ENCODE peak calls at places on chromosomes 11 and 22, in five cellular contexts. S is GM23248, Y is neuronal stem cell, W is fibroblast of lung, H is mesendoderm. Z is an unnamed sample.

GRCh38 chr11:6618117-6619020 is 853 bp downstream of the TPP1 start:
- DNase-seq in S (peak), Y (no peak), W (peak), H (peak), Z (no peak)

GRCh38 chr11:74849525-74850391 is 99.1 kb downstream of the XRRA1 start:
- DNase-seq in S (peak), Y (peak), W (peak), H (peak), Z (no peak)

GRCh38 chr11:112210890-112211289 is 15.3 kb upstream of the PTS start:
- DNase-seq in S (no peak), Y (no peak), W (no peak), H (no peak), Z (no peak)

GRCh38 chr11:67438121-67438902 is 830 bp upstream of the PTPRCAP start:
- DNase-seq in S (no peak), Y (no peak), W (no peak), H (no peak), Z (no peak)

GRCh38 chr11:17531818-17532131 is 12.4 kb downstream of the USH1C start:
- DNase-seq in S (peak), Y (no peak), W (peak), H (no peak), Z (no peak)

GRCh38 chr22:43889366-43890253 is 2.2 kb downstream of the PNPLA5 start:
- DNase-seq in S (peak), Y (no peak), W (peak), H (peak), Z (no peak)

GRCh38 chr11:923691-924405 is 1.8 kb upstream of the AP2A2 start:
- DNase-seq in S (peak), Y (no peak), W (no peak), H (no peak), Z (no peak)

GRCh38 chr11:89736566-89736965 is 26.5 kb downstream of the TRIM77 start:
- DNase-seq in S (no peak), Y (no peak), W (no peak), H (no peak), Z (no peak)

GRCh38 chr22:25840162-25840561 is 98.2 kb downstream of the MYO18B start:
- DNase-seq in S (no peak), Y (no peak), W (no peak), H (no peak), Z (no peak)

GRCh38 chr11:62664405-62665074 is 470 bp downstream of the C11orf98 start:
- DNase-seq in S (peak), Y (no peak), W (peak), H (peak), Z (no peak)

DNA sequence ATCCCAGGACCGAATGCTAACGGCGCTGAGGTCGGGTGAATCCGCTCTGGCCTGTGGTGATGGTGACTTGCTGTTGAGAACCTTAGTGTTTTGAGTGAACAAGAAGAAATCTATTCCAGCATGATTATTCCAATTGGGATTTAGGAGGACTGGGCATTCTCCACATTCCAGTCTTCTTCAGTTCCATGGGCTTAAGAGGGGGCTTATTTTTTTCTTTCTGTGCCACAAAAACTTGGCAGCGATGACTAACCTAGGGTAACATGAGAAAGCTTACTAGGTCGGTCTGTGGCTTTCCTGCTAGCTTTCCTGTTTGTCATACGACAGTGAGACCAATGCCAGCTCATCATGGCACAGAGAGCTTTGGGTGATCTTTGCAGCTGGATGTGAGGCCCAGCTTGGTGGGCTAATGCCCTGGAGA is 62.9 kb upstream of the ATXN10 start:
- DNase-seq in S (peak), Y (no peak), W (peak), H (no peak), Z (peak)
- H3K4me2 ChIP-seq in S (peak), Y (no peak), W (no peak), H (no peak), Z (peak)

GRCh38 chr11:65834202-65834601 is 439 bp downstream of the SNX32 start:
- DNase-seq in S (no peak), Y (no peak), W (no peak), H (no peak), Z (no peak)
- H3K4me3 ChIP-seq in S (peak), Y (peak), W (peak), H (peak), Z (no peak)

GRCh38 chr22:17368144-17368726 is 1.0 kb upstream of the CECR2 start:
- DNase-seq in S (peak), Y (no peak), W (no peak), H (no peak), Z (no peak)
- H3K4me2 ChIP-seq in S (no peak), Y (peak), W (peak), H (peak), Z (no peak)

GRCh38 chr11:64874308-64874707 is 4.1 kb downstream of the EHD1 start:
- DNase-seq in S (no peak), Y (no peak), W (peak), H (no peak), Z (no peak)
- H3K4me3 ChIP-seq in S (no peak), Y (no peak), W (no peak), H (no peak), Z (no peak)

GRCh38 chr11:45089251-45089650 is 57.2 kb upstream of the PRDM11 start:
- DNase-seq in S (peak), Y (no peak), W (peak), H (no peak), Z (no peak)
- H3K4me2 ChIP-seq in S (peak), Y (no peak), W (peak), H (no peak), Z (no peak)

DNA sequence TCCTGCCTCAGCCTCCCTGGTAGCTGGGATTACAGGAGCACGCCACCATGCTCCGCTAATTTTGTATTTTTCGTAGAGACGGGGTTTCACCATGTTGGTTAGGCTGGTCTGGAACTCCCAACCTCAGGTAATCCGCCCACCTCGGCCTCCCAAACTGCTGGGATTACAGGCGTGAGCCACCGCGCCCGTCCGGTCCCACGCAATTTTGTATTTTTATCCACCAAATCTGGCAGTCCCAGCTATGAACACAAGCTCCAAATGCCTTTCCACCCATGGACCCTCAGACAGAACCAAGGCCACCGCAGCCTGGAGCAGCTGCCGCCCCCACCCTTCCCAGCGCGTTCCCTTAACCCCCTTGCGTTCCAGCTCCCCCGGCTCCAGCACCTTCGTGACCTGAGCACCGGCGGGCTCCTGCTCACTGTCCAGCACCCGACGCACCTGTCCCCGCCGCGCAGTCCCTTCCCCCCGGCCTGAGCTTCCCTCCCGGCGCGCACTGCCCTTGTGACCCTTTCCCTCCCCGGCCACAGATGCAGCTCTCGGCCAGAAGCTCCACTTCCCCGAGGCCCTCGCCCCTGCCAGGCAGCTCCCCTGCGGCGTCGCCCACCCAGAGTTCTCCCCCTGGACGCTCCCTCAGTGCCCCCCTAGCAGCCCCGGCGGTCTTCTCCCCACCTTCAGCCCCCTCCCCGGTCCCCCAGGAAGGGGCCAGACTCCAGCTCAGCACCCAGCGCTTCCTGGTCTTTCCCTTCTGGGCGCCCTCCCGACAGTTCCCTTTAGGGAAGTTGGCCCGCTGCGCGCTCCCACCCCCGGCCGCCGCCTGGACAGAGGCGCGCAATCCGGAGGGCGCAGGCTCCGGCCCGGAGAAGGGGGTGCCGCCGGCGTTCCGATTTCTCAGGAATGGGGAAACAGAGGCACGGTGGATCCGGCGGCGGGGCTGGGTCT is 5.6 kb upstream of the ZBED4 start:
- DNase-seq in S (peak), Y (no peak), W (no peak), H (no peak), Z (no peak)
- H3K4me3 ChIP-seq in S (peak), Y (no peak), W (no peak), H (no peak), Z (no peak)

GRCh38 chr11:7890417-7891179 is 40.5 kb downstream of the OR10A6 start:
- DNase-seq in S (peak), Y (no peak), W (no peak), H (peak), Z (no peak)

GRCh38 chr11:7893792-7894191 is 37.3 kb downstream of the OR10A6 start:
- DNase-seq in S (no peak), Y (no peak), W (no peak), H (no peak), Z (no peak)

GRCh38 chr11:7892059-7892699 is 38.9 kb downstream of the OR10A6 start:
- DNase-seq in S (peak), Y (no peak), W (peak), H (peak), Z (no peak)

GRCh38 chr11:7894251-7894650 is 36.8 kb downstream of the OR10A6 start:
- DNase-seq in S (no peak), Y (no peak), W (no peak), H (no peak), Z (no peak)

GRCh38 chr11:7892751-7893356 is 38.2 kb downstream of the OR10A6 start:
- DNase-seq in S (peak), Y (peak), W (peak), H (peak), Z (peak)
- H3K4me2 ChIP-seq in S (peak), Y (no peak), W (no peak), H (no peak), Z (no peak)

DNA sequence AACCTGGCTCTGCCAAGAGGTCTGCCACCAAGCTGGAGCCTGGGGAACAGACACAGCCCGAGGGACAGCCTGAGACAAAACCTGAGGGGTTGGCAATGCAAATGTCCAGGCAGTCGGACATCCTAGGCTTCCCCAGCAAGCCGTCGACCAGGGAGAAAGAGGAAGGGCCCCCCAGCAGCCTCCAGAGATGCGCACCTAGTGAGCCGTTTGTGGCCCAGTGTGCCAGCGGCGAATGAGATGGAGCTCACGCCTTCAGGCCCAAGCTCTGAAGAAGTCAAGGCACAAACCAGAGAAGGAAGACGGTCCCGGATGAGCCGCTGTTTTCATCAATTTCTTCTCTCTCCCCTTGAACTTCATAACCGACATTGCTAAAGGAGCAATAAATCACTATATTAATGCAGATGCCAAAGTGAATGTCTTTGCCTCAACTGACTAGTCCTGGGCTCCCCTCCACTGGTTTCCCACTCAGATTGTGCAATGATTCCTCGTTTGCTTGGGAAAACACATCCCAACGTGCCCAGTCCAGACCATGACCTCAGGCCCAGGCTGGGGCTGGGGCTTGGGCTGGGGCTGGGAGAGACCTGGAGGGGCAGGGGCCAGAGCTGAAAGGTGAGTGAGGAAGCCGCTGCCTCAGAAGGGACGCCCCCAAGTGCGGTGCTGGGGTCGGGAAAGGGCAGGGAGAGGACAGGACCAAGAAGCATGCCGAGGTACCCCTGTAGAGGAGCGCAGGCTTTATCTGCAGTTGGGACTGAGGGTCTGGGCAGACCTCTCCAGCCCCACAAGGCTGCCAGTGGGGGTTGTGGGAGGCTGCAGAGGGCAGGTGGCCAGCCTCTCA is 3.5 kb upstream of the DGCR2 start:
- DNase-seq in S (no peak), Y (no peak), W (no peak), H (no peak), Z (no peak)
- H3K4me3 ChIP-seq in S (no peak), Y (no peak), W (no peak), H (no peak), Z (no peak)

DNA sequence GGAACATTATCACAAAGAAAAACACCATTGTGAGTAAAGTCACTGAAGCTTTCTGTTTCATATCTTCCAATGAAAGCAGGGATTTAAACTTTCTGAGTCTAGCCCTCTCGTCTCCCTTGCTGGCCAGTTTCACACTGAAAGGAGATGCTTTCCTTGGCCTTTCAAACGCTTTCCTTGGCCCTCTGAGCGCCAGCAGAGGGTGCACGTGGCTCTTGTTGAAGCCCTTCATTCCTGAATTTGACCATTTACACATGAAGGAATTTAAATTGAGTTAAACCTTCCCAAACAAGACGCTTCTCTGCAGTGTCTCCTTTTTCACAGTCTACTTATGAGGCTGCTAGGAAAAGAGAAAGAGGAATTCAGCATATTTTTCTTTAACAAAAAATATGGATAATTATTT is 21.5 kb downstream of the NNMT start:
- DNase-seq in S (peak), Y (peak), W (peak), H (peak), Z (no peak)
- H3K4me2 ChIP-seq in S (peak), Y (no peak), W (no peak), H (no peak), Z (no peak)